ENCODE peak calls at places on chromosomes 5 and 9, in eight cellular contexts. G is GM23248, W is hepatocyte, K is IMR-90, A is Karpas-422, U is fibroblast of lung, J is GM23338, X is mammary epithelial cell. S is an unnamed sample.
A peak's percentile ranks its signal among the peaks of the same experiment; 100 is the strongest.

GRCh38 chr9:134328841-134329575 is 2.8 kb downstream of the RXRA start:
- DNase-seq in A (no peak), X (peak; percentile 14), G (peak; percentile 84), J (no peak), U (no peak), W (peak; percentile 73), K (no peak), S (peak; percentile 50)

GRCh38 chr9:95007470-95007869 is 281.0 kb downstream of the AOPEP start:
- DNase-seq in W (no peak), X (peak; percentile 76), K (no peak), G (peak; percentile 66), U (peak; percentile 68), A (no peak), J (no peak), S (no peak)

GRCh38 chr5:74206571-74207550 is 433.7 kb downstream of the ENC1 start:
- DNase-seq in U (peak; percentile 89), K (peak; percentile 78), J (peak; percentile 38), G (peak; percentile 92), W (peak; percentile 39), A (no peak), X (peak; percentile 83), S (no peak)

GRCh38 chr5:173778784-173779304 is 109.3 kb upstream of the CPEB4 start:
- DNase-seq in U (no peak), J (no peak), A (no peak), X (no peak), G (no peak), K (peak; percentile 59), W (no peak), S (no peak)

GRCh38 chr9:35353731-35354365 is 136.1 kb upstream of the RUSC2 start:
- DNase-seq in J (no peak), U (no peak), A (no peak), G (peak; percentile 61), W (no peak), X (no peak), K (peak; percentile 41), S (no peak)

GRCh38 chr9:75087279-75087823 is 604 bp downstream of the NMRK1 start:
- DNase-seq in X (peak; percentile 53), K (peak; percentile 31), A (peak; percentile 56), U (peak; percentile 62), J (peak; percentile 69), G (peak; percentile 78), W (peak; percentile 42), S (peak; percentile 41)

GRCh38 chr9:89226076-89226475 is 47.5 kb upstream of the SHC3 start:
- DNase-seq in W (peak; percentile 43), X (no peak), K (peak; percentile 51), J (peak; percentile 83), G (peak; percentile 18), A (peak; percentile 62), U (peak; percentile 48), S (no peak)

GRCh38 chr9:31232485-31232884 is 1152.0 kb upstream of the ACO1 start:
- DNase-seq in K (no peak), X (no peak), G (no peak), U (no peak), J (no peak), A (no peak), W (no peak), S (no peak)

GRCh38 chr9:129500166-129500862 is 120.6 kb downstream of the C9orf50 start:
- DNase-seq in A (no peak), X (no peak), J (peak; percentile 52), G (peak; percentile 22), K (no peak), W (peak; percentile 72), U (peak; percentile 78), S (no peak)

GRCh38 chr5:3107118-3107517 is 355.6 kb upstream of the IRX2 start:
- DNase-seq in A (no peak), U (no peak), J (peak; percentile 62), K (no peak), X (no peak), G (no peak), W (no peak), S (no peak)

GRCh38 chr9:104819033-104819432 is 55.1 kb downstream of the NIPSNAP3B start:
- DNase-seq in G (no peak), A (no peak), J (no peak), X (no peak), K (no peak), U (no peak), W (no peak), S (no peak)

GRCh38 chr9:130024597-130024994 is 18.4 kb downstream of the FNBP1 start:
- DNase-seq in U (peak; percentile 70), J (no peak), A (no peak), X (peak; percentile 73), W (no peak), K (peak; percentile 47), G (peak; percentile 38), S (peak; percentile 75)

GRCh38 chr5:98789029-98789428 is 15.6 kb downstream of the RGMB start:
- DNase-seq in G (peak; percentile 10), K (no peak), W (no peak), J (no peak), A (no peak), X (no peak), U (no peak), S (no peak)

GRCh38 chr5:98784411-98784810 is 10.9 kb downstream of the RGMB start:
- DNase-seq in W (no peak), X (no peak), K (no peak), G (peak; percentile 23), A (no peak), J (no peak), U (no peak), S (no peak)

GRCh38 chr5:98786178-98786853 is 12.9 kb downstream of the RGMB start:
- DNase-seq in X (no peak), A (no peak), K (no peak), G (peak; percentile 53), U (peak; percentile 62), J (no peak), W (no peak), S (peak; percentile 86)

GRCh38 chr5:98785244-98785643 is 11.8 kb downstream of the RGMB start:
- DNase-seq in J (no peak), W (no peak), A (no peak), U (no peak), K (no peak), G (no peak), X (no peak), S (no peak)

DNA sequence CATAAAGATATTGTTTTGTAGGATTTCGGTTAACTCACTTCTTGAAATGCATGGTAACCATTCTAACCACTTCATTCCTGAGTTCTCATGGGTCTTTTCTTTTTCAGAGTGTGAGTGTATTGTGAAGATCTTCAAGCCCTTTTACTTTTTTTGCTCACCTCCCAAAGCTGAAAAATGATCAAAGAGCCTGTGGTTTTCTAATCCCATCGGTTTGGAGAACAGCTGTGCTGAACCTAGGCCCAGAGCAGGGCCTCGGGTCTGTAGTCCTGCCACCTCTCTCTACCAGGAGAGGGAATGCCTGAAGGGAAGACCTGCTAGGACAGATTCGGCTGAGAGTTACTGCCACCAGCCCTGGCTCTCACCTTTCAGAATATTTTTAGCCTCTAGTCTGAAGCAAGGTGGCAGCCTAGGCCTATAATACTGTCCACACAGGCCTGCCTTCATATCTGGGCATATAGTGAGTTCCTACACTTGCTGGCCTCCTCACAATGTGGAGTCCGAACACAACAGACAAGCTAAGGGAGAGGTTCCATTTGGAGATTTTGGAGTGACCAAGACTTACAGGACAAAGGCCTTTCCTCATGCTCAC is 13.8 kb downstream of the RGMB start:
- DNase-seq in G (peak; percentile 15), X (no peak), A (no peak), J (no peak), W (no peak), K (no peak), U (no peak), S (no peak)
- H4K20me1 ChIP-seq in G (peaks cover 97% of the 10 kb centered on the region), X (peaks cover 2% of the 10 kb centered on the region), A (peaks cover 22% of the 10 kb centered on the region), J (peaks cover 22% of the 10 kb centered on the region), W (peaks cover 25% of the 10 kb centered on the region), K (peaks cover 95% of the 10 kb centered on the region), U (peaks cover 8% of the 10 kb centered on the region), S (peaks cover 9% of the 10 kb centered on the region)

DNA sequence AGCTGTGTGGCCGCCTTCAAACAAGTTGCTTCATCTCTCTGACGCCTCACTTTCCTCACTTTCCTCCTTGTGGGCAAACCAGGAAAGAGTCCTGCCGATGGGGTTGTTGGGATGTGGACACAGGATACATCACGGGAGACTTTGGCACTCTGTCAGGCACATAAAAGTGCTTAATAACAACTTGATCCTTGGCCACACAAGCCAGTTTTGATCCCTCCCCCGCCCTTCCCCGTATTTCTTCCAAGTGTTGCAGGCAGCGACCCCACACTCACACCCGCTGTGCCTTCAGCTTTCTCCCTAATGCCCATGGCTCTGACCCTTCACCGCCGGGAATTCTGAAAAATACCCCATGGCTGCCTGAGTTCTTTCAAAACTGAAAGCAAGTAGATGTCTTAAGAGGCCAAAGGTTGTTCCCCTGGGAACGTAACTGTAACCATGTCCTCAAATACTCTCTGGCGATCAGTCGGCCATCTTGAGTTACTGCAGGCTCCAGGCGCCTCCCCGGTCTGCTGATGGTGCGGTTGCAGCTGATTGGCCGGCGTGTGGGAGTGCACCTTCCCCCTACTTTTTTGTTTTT is 59.8 kb downstream of the ARHGEF37 start:
- DNase-seq in G (peak; percentile 41), A (peak; percentile 63), U (no peak), X (no peak), W (peak; percentile 43), J (peak; percentile 39), K (peak; percentile 43), S (no peak)
- H3K4me3 ChIP-seq in G (no peak overlapping the region), A (no peak overlapping the region), U (no peak overlapping the region), X (no peak overlapping the region), W (no peak overlapping the region), J (no peak overlapping the region), K (no peak overlapping the region), S (no peak overlapping the region)

DNA sequence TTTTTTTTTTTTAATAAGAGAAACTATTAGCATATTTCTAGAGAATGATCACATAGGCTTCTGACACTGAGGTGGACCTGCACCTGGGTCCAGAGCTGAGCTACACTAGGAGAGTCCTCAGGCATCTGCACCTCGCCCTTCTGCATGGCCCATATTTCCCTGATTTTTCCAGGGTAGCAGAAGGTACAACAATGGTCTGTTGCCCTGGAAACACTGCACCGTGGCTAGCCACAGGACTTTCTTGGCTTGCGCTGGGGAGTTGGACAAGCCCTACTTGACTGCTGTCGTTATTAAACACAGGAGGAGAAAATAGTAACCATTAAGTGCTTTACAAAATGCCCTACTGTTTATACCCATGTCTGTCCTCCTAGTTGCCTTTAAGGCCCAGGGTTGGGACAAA is 615.7 kb upstream of the MEF2C start:
- DNase-seq in X (no peak), G (no peak), J (no peak), K (no peak), U (peak; percentile 13), W (no peak), A (no peak), S (no peak)
- H2AFZ ChIP-seq in X (no peak overlapping the region), G (no peak overlapping the region), J (no peak overlapping the region), K (no peak overlapping the region), U (no peak overlapping the region), W (no peak overlapping the region), A (no peak overlapping the region), S (no peak overlapping the region)

DNA sequence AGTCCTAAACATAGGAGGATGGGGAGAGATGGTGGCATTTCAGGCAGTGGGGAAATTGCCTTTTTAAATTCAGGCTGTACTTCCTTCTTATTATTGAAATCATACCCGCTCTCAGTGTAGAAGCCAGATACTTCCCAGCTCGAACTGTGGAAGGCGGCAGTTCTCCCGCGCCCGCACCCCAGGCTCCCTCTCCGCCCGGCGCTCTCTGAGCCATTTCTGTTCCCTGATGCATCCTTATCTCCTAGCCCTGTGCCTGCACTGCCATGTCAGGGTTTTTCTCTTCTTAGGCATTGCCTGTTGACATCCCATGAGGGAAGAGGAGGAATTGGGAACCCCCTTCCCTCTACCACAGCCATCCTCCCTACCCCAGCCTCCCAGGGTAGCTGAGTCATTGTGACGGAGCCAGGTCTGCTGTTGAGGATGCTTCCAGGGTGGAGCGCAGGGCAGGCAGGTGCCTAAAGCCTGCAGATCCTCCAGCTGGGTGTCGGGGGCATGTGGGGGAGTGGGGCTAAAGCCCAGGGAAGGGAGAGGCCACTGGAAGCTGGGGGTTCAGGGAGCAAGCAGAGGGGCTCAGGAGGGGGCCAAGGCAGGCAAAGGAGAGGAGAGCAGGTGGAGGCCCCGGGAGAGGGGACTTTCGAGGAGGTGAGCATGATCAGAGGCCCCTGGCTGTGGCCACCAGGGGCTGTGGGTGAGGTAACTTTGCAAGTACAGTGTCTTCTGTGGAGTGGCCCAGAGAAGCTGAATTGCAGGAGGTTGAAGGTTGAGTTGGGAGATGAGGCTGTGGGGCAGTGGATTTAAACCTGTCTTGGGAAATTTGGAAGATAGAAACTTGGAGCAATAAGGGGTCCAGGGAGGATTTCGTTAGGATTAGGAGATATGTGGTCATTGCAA is 16.2 kb downstream of the LAMC3 start:
- DNase-seq in U (no peak), G (no peak), J (no peak), W (no peak), K (no peak), A (no peak), X (no peak), S (no peak)
- H4K20me1 ChIP-seq in U (no peaks in the 10 kb centered on the region), G (no peaks in the 10 kb centered on the region), J (no peaks in the 10 kb centered on the region), W (no peaks in the 10 kb centered on the region), K (no peaks in the 10 kb centered on the region), A (peaks cover 1% of the 10 kb centered on the region), X (no peaks in the 10 kb centered on the region), S (no peaks in the 10 kb centered on the region)